ENCODE peak calls at places on chromosomes 12 and 14, in four cellular contexts. G is GM23248, D is B cell, F is AG04450. L is an unnamed sample.

GRCh38 chr12:131266591-131267467 is 313.1 kb downstream of the ADGRD1 start:
- DNase-seq in G (no peak), F (no peak), D (no peak), L (no peak)

GRCh38 chr14:80404413-80404812 is 193.1 kb upstream of the DIO2 start:
- DNase-seq in F (no peak), D (no peak), G (no peak), L (no peak)

GRCh38 chr14:92973265-92973797 is 50.4 kb downstream of the CHGA start:
- DNase-seq in F (no peak), G (peak), D (no peak), L (peak)

GRCh38 chr12:4392223-4392742 is 12.8 kb upstream of the FGF23 start:
- DNase-seq in D (no peak), F (no peak), G (no peak), L (no peak)

GRCh38 chr12:80033457-80033856 is 65.9 kb upstream of the OTOGL start:
- DNase-seq in G (peak), D (no peak), F (peak), L (peak)

GRCh38 chr14:99234982-99235491 is 37.0 kb downstream of the BCL11B start:
- DNase-seq in F (no peak), D (no peak), G (no peak), L (no peak)

GRCh38 chr14:30980980-30981379 is 44.5 kb upstream of the AP4S1 start:
- DNase-seq in D (no peak), G (no peak), F (no peak), L (no peak)

GRCh38 chr12:55516391-55516790 is 24.2 kb downstream of the OR6C68 start:
- DNase-seq in D (no peak), F (no peak), G (no peak), L (no peak)

GRCh38 chr14:48726080-48726642 is 860.0 kb downstream of the RPS29 start:
- DNase-seq in G (no peak), D (no peak), F (no peak), L (no peak)

GRCh38 chr14:75831971-75832370 is 149.8 kb downstream of the TGFB3 start:
- DNase-seq in G (peak), D (no peak), F (no peak), L (peak)

GRCh38 chr12:120361506-120362208 is 7.3 kb downstream of the MSI1 start:
- DNase-seq in F (peak), G (peak), D (no peak), L (peak)

GRCh38 chr12:6469092-6469491 is 1.4 kb downstream of the VAMP1 start:
- DNase-seq in G (no peak), F (no peak), D (no peak), L (no peak)

GRCh38 chr12:110354172-110354780 is 49.2 kb downstream of the ANAPC7 start:
- DNase-seq in D (no peak), F (no peak), G (no peak), L (no peak)

GRCh38 chr12:45613306-45613705 is 116.2 kb upstream of the ARID2 start:
- DNase-seq in F (peak), D (no peak), G (peak), L (peak)

GRCh38 chr12:109711596-109712461 is 1.8 kb upstream of the FAM222A start:
- DNase-seq in F (no peak), D (no peak), G (no peak), L (no peak)

GRCh38 chr12:124036117-124037109 is 63.4 kb downstream of the ZNF664 start:
- DNase-seq in F (peak), D (peak), G (peak), L (peak)

GRCh38 chr12:57210926-57211700 is 5.5 kb upstream of the NXPH4 start:
- DNase-seq in G (no peak), F (no peak), D (no peak), L (no peak)

GRCh38 chr14:31505411-31505810 is 17.6 kb upstream of the GPR33 start:
- DNase-seq in F (peak), D (no peak), G (peak), L (peak)

GRCh38 chr12:12282202-12282601 is 15.4 kb upstream of the LRP6 start:
- DNase-seq in F (no peak), D (no peak), G (no peak), L (no peak)

GRCh38 chr14:38522724-38523123 is 266.8 kb upstream of the CLEC14A start:
- DNase-seq in D (no peak), G (peak), F (no peak), L (no peak)

GRCh38 chr12:96136129-96136528 is 58.0 kb upstream of the ELK3 start:
- DNase-seq in D (no peak), F (no peak), G (peak), L (peak)

GRCh38 chr14:21917699-21918436 is 244.2 kb upstream of the OR4E1 start:
- DNase-seq in G (peak), D (peak), F (peak), L (peak)

GRCh38 chr14:72793154-72793725 is 100.7 kb downstream of the DPF3 start:
- DNase-seq in G (no peak), F (no peak), D (no peak), L (no peak)

GRCh38 chr14:55535521-55536207 is 44.3 kb upstream of the KTN1 start:
- DNase-seq in G (no peak), F (no peak), D (no peak), L (no peak)

GRCh38 chr14:59576332-59577294 is at the start of gene CCDC175:
- DNase-seq in D (peak), G (peak), F (peak), L (peak)

GRCh38 chr12:125902991-125903390 is 837.8 kb downstream of the AACS start:
- DNase-seq in F (no peak), D (no peak), G (no peak), L (no peak)

GRCh38 chr14:75307700-75308379 is 29.2 kb downstream of the FOS start:
- DNase-seq in G (peak), F (no peak), D (peak), L (peak)

GRCh38 chr12:131346578-131347344 is 364.1 kb upstream of the SFSWAP start:
- DNase-seq in D (peak), F (no peak), G (no peak), L (no peak)

GRCh38 chr14:94126800-94127199 is 2.6 kb downstream of the IFI27L2 start:
- DNase-seq in F (no peak), D (no peak), G (no peak), L (no peak)

GRCh38 chr14:92503756-92504491 is 9.7 kb upstream of the RIN3 start:
- DNase-seq in F (no peak), D (no peak), G (peak), L (peak)

GRCh38 chr12:56346663-56347062 is 8.0 kb downstream of the IL23A start:
- DNase-seq in G (peak), F (no peak), D (no peak), L (no peak)

GRCh38 chr12:132918680-132919079 is 31.3 kb upstream of the CHFR start:
- DNase-seq in D (no peak), G (no peak), F (no peak), L (no peak)

GRCh38 chr12:69068431-69068830 is 135.5 kb upstream of the CPM start:
- DNase-seq in F (no peak), G (peak), D (no peak), L (peak)